ENCODE peak calls at places on chromosomes 3 and 15, in eight cellular contexts. O is astrocyte of the cerebellum, C is Calu3, E is thoracic aorta, L is left ventricle myocardium inferior, Q is colonic mucosa, U is HCT116, R is IMR-90. D is an unnamed sample.

GRCh38 chr3:94305835-94306685 is 243.2 kb downstream of the NSUN3 start:
- DNase-seq in O (no peak), R (no peak), U (no peak), E (no peak), C (no peak), Q (no peak), L (no peak), D (no peak)

GRCh38 chr3:98962189-98962930 is 60.9 kb upstream of the DCBLD2 start:
- DNase-seq in O (peak; percentile 95), L (no peak), U (peak; percentile 92), E (no peak), Q (no peak), C (peak; percentile 48), R (peak; percentile 96), D (no peak)

GRCh38 chr3:62607287-62608029 is 234.1 kb upstream of the FEZF2 start:
- DNase-seq in U (no peak), O (peak; percentile 89), C (peak; percentile 33), Q (no peak), E (no peak), L (peak; percentile 53), R (peak; percentile 28), D (no peak)

GRCh38 chr3:142649996-142650693 is 54.0 kb downstream of the PLS1 start:
- DNase-seq in C (no peak), U (no peak), L (no peak), E (no peak), R (no peak), Q (no peak), O (peak; percentile 52), D (no peak)

GRCh38 chr3:46695962-46696922 is 2.8 kb upstream of the ALS2CL start:
- DNase-seq in O (no peak), E (no peak), U (no peak), R (peak; percentile 29), C (no peak), L (peak; percentile 75), Q (no peak), D (no peak)

GRCh38 chr3:10697918-10698317 is 118.1 kb upstream of the SLC6A11 start:
- DNase-seq in O (no peak), Q (no peak), E (no peak), L (no peak), C (peak; percentile 6), R (no peak), U (peak; percentile 10), D (no peak)

GRCh38 chr3:66703501-66703900 is 202.7 kb upstream of the LRIG1 start:
- DNase-seq in U (no peak), Q (no peak), E (no peak), O (no peak), R (no peak), L (no peak), C (no peak), D (no peak)

GRCh38 chr15:27468151-27468556 is 497.2 kb downstream of the GABRG3 start:
- DNase-seq in U (no peak), Q (no peak), E (no peak), R (no peak), C (no peak), L (no peak), O (no peak), D (no peak)

GRCh38 chr3:126746395-126747177 is 42.5 kb downstream of the CHCHD6 start:
- DNase-seq in U (peak; percentile 36), E (no peak), R (peak; percentile 74), O (peak; percentile 16), L (peak; percentile 61), Q (no peak), C (peak; percentile 70), D (no peak)

GRCh38 chr15:34799149-34799824 is 3.9 kb upstream of the ACTC1 start:
- DNase-seq in C (peak; percentile 15), L (peak; percentile 85), R (no peak), U (no peak), E (peak; percentile 31), O (no peak), Q (no peak), D (no peak)

GRCh38 chr3:122101646-122102045 is 46.5 kb downstream of the CD86 start:
- DNase-seq in U (peak; percentile 65), E (no peak), Q (peak; percentile 32), R (peak; percentile 66), C (peak; percentile 55), O (peak; percentile 11), L (no peak), D (no peak)

GRCh38 chr3:120429921-120430361 is 20.9 kb downstream of the FSTL1 start:
- DNase-seq in O (no peak), Q (no peak), R (peak; percentile 78), C (no peak), L (no peak), E (no peak), U (no peak), D (no peak)

GRCh38 chr15:55827204-55827603 is 84.3 kb upstream of the PRTG start:
- DNase-seq in E (no peak), L (no peak), Q (no peak), C (no peak), O (no peak), U (no peak), R (peak; percentile 66), D (no peak)

GRCh38 chr3:78728406-78729145 is 1039.2 kb downstream of the ROBO1 start:
- DNase-seq in Q (peak; percentile 51), E (no peak), L (peak; percentile 73), R (peak; percentile 56), O (peak; percentile 41), C (no peak), U (no peak), D (no peak)

GRCh38 chr3:24769918-24770317 is 275.3 kb upstream of the THRB start:
- DNase-seq in U (no peak), E (no peak), L (no peak), C (no peak), Q (no peak), O (no peak), R (no peak), D (no peak)

GRCh38 chr3:185789891-185790830 is 34.7 kb downstream of the IGF2BP2 start:
- DNase-seq in C (peak; percentile 54), O (no peak), R (peak; percentile 33), E (no peak), U (no peak), L (no peak), Q (no peak), D (no peak)

GRCh38 chr3:66639794-66640356 is 139.1 kb upstream of the LRIG1 start:
- DNase-seq in C (no peak), Q (no peak), U (no peak), L (no peak), O (no peak), E (no peak), R (peak; percentile 45), D (no peak)

GRCh38 chr3:60669636-60670035 is 581.6 kb downstream of the FHIT start:
- DNase-seq in E (no peak), U (no peak), O (no peak), C (no peak), Q (no peak), L (no peak), R (no peak), D (no peak)

GRCh38 chr3:77081240-77081661 is 41.4 kb downstream of the ROBO2 start:
- DNase-seq in Q (no peak), U (no peak), C (peak; percentile 39), L (peak; percentile 26), O (peak; percentile 55), R (peak; percentile 67), E (no peak), D (no peak)

GRCh38 chr15:101559938-101560337 is 70.4 kb upstream of the PCSK6 start:
- DNase-seq in E (no peak), C (no peak), O (no peak), Q (no peak), R (no peak), U (no peak), L (no peak), D (no peak)

DNA sequence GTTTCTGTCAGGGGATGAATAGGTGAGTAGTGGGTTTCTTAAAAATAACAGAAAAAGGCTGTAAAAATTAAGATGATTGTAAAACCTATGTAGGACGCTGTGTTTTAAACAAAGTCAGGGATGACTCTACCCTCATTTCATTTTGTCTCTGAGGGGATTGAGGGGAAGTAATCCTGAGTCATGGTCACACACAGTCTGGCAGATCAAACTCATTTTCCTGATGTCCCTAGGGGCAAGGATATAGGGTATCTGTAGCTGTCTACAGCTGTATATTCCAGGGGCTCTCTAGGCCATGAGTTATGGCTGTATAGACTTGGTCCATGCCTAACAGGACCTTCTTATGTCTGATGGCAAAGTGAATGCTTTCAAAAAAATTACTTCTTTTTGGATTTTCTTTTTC is 421.1 kb downstream of the PDCD6IP start:
- DNase-seq in C (no peak), L (no peak), O (no peak), Q (no peak), R (no peak), E (no peak), U (no peak), D (no peak)
- TF ChIP-seq CTCF in C (no peak), L (no peak), O (no peak), Q (no peak), R (no peak), E (no peak), U (no peak), D (no peak)

DNA sequence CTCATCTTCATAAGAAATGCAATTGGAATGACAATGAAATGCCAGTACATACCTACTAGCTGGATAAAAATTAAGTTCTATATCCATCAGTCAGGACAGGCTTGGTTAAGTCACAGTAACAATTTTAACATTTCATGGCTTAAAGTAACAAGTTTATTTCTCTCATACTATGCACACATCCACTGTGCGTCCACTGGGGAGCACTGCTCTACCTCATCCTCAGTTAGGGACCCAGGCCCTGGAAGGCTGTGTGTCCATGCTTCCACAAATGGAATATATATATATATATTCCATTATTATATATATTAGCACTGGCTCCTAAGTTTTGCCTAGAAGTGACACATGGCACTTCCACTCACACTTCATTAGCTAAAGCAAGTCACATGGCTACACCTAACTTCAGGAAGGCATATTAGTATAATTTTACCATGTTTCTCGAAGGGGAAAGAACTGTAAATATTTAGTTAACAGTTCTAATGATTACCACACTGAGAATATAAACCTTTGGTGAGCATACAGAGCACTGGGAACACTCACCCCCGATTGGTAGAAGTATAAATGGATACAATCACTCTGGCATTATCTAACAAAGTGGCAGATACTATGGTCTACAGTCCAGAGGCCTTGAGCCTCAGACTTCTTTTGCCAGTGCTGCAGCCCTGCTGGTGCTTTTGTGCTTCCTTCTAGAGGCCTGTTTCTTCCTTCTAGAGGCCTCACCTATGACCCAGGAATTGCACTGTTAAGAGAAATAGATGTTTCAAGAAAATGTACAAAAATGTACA is 28.6 kb downstream of the AP3S2 start:
- DNase-seq in O (no peak), R (no peak), L (no peak), U (no peak), E (no peak), C (no peak), Q (no peak), D (no peak)
- TF ChIP-seq CTCF in O (no peak), R (no peak), L (no peak), U (no peak), E (no peak), C (no peak), Q (no peak), D (no peak)

GRCh38 chr3:73623996-73624362 is 762 bp downstream of the PDZRN3 start:
- DNase-seq in U (no peak), L (peak; percentile 52), Q (peak; percentile 35), E (no peak), C (no peak), R (peak; percentile 85), O (no peak), D (no peak)
- TF ChIP-seq CTCF in U (no peak), L (peak; percentile 24), Q (no peak), E (peak; percentile 42), C (no peak), R (peak; percentile 33), O (peak; percentile 37), D (no peak)

GRCh38 chr15:26095710-26096330 is 232.7 kb upstream of the ATP10A start:
- DNase-seq in O (no peak), C (no peak), E (no peak), L (no peak), Q (no peak), U (no peak), R (no peak), D (no peak)
- TF ChIP-seq CTCF in O (no peak), C (no peak), E (peak; percentile 27), L (peak; percentile 36), Q (no peak), U (no peak), R (peak; percentile 23), D (no peak)

GRCh38 chr3:140552898-140553297 is 125.0 kb upstream of the TRIM42 start:
- DNase-seq in O (no peak), C (no peak), Q (no peak), E (no peak), U (no peak), L (no peak), R (no peak), D (no peak)
- TF ChIP-seq CTCF in O (no peak), C (no peak), Q (no peak), E (no peak), U (no peak), L (peak; percentile 55), R (no peak), D (no peak)